ENCODE peak calls at places on chromosomes 12 and 14, in five cellular contexts. S, E, V, I and Z are unnamed samples.

GRCh38 chr12:29200586-29200985 is 51.5 kb downstream of the FAR2 start:
- DNase-seq in V (no peak), I (no peak), S (no peak), E (no peak), Z (no peak)

GRCh38 chr12:114254998-114255397 is 150.9 kb downstream of the TBX5 start:
- DNase-seq in E (no peak), V (no peak), S (no peak), I (no peak), Z (no peak)

GRCh38 chr14:95023886-95024285 is 133.4 kb downstream of the DICER1 start:
- DNase-seq in E (no peak), S (no peak), V (no peak), I (peak), Z (no peak)

GRCh38 chr12:11981174-11981733 is 89.5 kb upstream of the BCL2L14 start:
- DNase-seq in S (no peak), V (no peak), E (no peak), I (no peak), Z (no peak)

GRCh38 chr12:115916910-115917668 is 360.4 kb downstream of the MED13L start:
- DNase-seq in S (peak), I (peak), V (peak), E (peak), Z (peak)

GRCh38 chr14:59360923-59361794 is 104.0 kb downstream of the GPR135 start:
- DNase-seq in E (peak), V (peak), I (peak), S (peak), Z (peak)

GRCh38 chr12:105554856-105555255 is 224.4 kb downstream of the C12orf75 start:
- DNase-seq in S (peak), V (no peak), I (no peak), E (no peak), Z (no peak)

GRCh38 chr12:94805749-94806148 is 155.4 kb upstream of the TMCC3 start:
- DNase-seq in S (peak), E (no peak), I (no peak), V (no peak), Z (no peak)

GRCh38 chr14:38171197-38171596 is 36.5 kb upstream of the SSTR1 start:
- DNase-seq in S (no peak), I (no peak), V (no peak), E (no peak), Z (no peak)

GRCh38 chr12:110176745-110177144 is 52.6 kb downstream of the IFT81 start:
- DNase-seq in I (no peak), V (no peak), S (no peak), E (no peak), Z (no peak)

GRCh38 chr12:10968765-10969456 is 17.8 kb downstream of the TAS2R50 start:
- DNase-seq in E (no peak), I (no peak), S (peak), V (no peak), Z (peak)

GRCh38 chr12:110307372-110307771 is 26.3 kb downstream of the ATP2A2 start:
- DNase-seq in S (no peak), V (no peak), E (no peak), I (no peak), Z (no peak)

GRCh38 chr12:84411031-84411430 is 501.6 kb downstream of the SLC6A15 start:
- DNase-seq in E (no peak), V (no peak), S (no peak), I (no peak), Z (no peak)

GRCh38 chr14:28756896-28757570 is 9.6 kb upstream of the FOXG1 start:
- DNase-seq in S (peak), V (no peak), I (no peak), E (no peak), Z (no peak)

GRCh38 chr14:21240417-21240816 is 28.8 kb downstream of the HNRNPC start:
- DNase-seq in V (no peak), I (no peak), E (no peak), S (no peak), Z (no peak)
- TF ChIP-seq POLR2A in V (no peak), I (no peak), E (no peak), S (no peak), Z (no peak)

DNA sequence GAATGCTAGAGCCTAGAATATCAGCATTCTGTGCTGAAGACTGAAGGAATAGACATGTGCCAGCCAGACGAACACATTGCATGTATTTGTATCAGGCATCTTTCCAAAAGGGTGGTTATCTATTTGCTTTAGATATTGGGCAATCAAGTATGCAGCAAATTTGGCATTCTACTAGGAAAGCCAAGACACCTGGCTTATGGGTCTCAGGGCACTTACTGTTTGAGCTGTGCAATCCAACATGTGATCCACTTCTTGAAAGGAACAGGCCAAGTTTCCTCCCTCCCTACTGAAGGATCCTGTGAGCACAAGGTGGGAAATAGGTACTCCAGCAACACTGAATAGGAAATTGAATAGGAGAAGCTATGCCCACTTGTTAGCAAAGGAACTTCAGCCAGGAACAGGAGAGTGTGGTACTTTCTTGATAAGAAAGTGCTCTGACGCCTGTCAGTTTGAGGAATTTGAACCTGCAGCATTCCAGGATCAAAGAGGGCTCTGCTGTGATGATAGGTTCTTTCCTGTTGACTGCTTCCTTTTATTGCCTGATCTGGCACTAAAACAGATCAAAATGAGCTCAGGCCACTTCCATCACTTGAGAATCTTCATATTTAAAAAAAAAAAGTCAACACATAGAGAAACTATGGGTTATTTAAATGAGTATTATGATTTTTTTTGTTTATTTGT is 20.6 kb downstream of the OR6S1 start:
- DNase-seq in E (no peak), I (no peak), S (no peak), V (no peak), Z (no peak)
- H3K4me3 ChIP-seq in E (no peak), I (no peak), S (no peak), V (no peak), Z (no peak)

GRCh38 chr12:124916370-124917134 is 2.1 kb upstream of the UBC start:
- DNase-seq in V (peak), E (peak), S (peak), I (peak), Z (peak)

GRCh38 chr12:124917841-124918621 is 3.6 kb upstream of the UBC start:
- DNase-seq in E (no peak), S (no peak), I (no peak), V (peak), Z (no peak)

GRCh38 chr12:124915249-124916236 is 1.1 kb upstream of the UBC start:
- DNase-seq in E (peak), I (peak), S (peak), V (peak), Z (peak)

GRCh38 chr12:124919646-124920352 is 5.3 kb upstream of the UBC start:
- DNase-seq in S (peak), V (no peak), E (no peak), I (peak), Z (no peak)

DNA sequence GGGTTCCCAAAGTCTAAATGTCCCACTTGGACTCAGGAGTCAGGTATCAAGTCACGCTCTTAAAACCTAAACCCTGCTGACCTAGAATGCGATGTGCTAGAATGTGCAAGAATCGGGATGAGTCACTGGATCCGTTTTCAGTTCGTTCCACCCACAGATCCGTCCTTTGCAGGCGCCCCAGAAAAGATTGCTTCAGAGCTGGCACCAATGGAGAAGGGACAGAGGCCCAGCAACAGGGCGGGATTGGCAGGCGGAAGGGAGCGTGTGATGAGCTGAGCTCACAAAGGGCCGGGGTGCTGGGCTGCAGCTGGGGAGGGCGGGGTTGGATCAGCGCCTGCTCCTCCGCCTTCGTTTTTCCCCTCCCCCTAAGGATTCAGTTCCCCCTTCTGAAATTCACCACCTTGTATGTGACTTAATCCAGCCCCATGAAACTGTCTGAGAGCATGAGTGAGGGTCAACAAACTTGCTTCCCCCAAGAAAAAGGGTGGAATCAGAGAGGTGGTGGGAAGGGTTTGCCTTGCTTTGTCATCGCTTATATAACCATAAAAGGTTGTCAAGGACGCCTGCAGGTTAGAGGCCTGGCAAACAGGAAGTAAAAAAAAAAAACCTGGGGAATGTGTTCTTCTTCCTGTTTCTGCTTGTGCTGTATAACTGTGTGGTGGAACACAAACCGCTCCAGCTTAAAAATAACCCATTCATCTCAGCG is 2.8 kb upstream of the UBC start:
- DNase-seq in S (peak), V (peak), I (peak), E (peak), Z (peak)
- TF ChIP-seq POLR2A in S (no peak), V (peak), I (peak), E (peak), Z (no peak)

GRCh38 chr12:120316798-120317257 is 10.8 kb downstream of the PLA2G1B start:
- DNase-seq in I (no peak), S (no peak), V (no peak), E (no peak), Z (no peak)
- H3K4me3 ChIP-seq in I (peak), S (peak), V (peak), E (peak), Z (peak)

GRCh38 chr14:31457665-31458659 is 656 bp upstream of the DTD2 start:
- DNase-seq in I (no peak), S (no peak), V (no peak), E (no peak), Z (no peak)

GRCh38 chr14:31461545-31461944 is 4.2 kb upstream of the DTD2 start:
- DNase-seq in I (no peak), E (no peak), V (no peak), S (no peak), Z (no peak)

DNA sequence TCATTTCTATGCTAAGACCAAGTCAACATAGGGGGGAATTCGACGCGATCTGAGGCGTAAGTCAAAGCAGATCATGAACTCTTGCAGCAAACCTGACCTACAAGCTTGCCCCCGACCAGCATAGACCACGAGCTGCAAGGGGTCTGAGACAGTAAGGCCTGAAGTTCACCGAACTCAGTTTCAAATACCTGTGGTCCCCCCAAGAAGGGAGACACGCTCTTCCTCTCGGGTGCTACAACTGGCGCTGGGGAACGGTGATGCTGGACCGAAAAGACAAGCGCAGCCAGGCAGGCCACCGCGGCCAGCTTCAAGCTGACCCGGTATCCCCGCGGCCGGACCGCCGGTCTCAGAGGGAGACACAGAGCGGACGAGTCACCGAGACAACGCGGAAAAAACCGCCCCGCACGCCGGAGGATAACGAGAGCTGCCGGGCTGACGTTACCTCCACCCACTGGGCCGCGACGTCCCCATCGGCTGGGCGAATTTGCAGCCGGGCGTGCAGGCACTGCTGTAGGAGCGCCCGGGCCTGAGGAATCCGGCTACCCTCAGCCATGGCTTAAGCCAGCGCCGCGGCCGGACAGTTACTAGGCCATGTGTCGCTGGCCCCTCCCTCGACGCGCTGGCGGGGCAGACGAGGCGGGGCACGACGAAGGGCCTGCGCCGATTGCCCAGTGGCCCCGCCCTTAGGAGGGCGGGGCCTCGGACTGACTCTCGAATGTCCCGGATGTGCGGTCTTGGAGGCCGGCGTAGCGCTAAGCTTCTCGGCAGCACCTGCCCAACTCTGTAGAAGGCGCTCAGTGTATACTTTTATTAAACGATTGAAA is at the start of gene DTD2:
- DNase-seq in S (peak), V (peak), I (peak), E (peak), Z (peak)
- TF ChIP-seq POLR2A in S (peak), V (peak), I (peak), E (peak), Z (no peak)

DNA sequence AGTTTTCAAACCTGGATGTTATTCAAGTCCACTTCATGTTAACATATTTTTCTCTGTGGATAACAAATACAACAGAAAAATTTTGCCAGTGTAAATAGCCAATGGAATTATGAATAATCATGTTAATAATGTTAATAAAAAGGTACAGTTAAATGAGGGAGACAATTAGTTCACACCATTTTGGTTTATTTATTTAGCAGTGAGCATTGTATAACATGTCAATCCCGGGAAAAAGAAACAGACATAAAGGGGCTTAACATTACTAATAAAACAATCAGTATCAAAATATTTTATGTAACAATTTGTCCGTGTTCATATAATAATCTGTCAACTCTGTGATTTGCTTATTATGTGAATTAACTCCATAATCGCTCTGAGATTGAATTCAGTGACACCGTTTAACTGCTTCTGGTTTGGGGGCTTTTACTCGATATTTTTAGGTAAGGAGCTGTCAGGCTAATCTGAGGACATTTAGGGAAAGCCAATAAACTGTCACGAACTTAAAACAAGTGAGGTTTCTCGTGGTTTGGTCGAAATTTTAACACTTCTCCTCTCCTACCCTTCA is 95.9 kb upstream of the HMGA2 start:
- DNase-seq in E (no peak), V (no peak), S (peak), I (no peak), Z (no peak)
- H3K4me3 ChIP-seq in E (no peak), V (no peak), S (peak), I (no peak), Z (no peak)

GRCh38 chr12:40105515-40106201 is at the start of gene SLC2A13:
- DNase-seq in I (peak), E (peak), V (peak), S (peak), Z (peak)
- TF ChIP-seq POLR2A in I (peak), E (no peak), V (peak), S (no peak), Z (no peak)